ENCODE peak calls at places on chromosomes 13 and 19, in five cellular contexts. R is IMR-90, B is fibroblast of lung, C is GM23248, F is keratinocyte. M is an unnamed sample. For H4K20me1, the result is how much of the 10 kb centered on the place peaks cover.

GRCh38 chr19:54418030-54418929 is 3.0 kb downstream of the TTYH1 start:
- DNase-seq in R (peak), F (no peak), C (peak), B (no peak), M (no peak)

GRCh38 chr13:95474992-95475391 is 77.5 kb upstream of the CLDN10 start:
- DNase-seq in C (no peak), B (no peak), F (no peak), R (no peak), M (no peak)

GRCh38 chr19:54287456-54287855 is 6.5 kb upstream of the LILRB2 start:
- DNase-seq in C (peak), F (no peak), B (peak), R (peak), M (no peak)

GRCh38 chr13:30479154-30479553 is 13.4 kb upstream of the HMGB1 start:
- DNase-seq in R (no peak), F (no peak), C (no peak), B (no peak), M (no peak)

GRCh38 chr19:54035215-54036178 is 28.2 kb downstream of the VSTM1 start:
- DNase-seq in R (peak), B (peak), C (peak), F (no peak), M (peak)

GRCh38 chr13:39364797-39365468 is 238.1 kb downstream of the LHFPL6 start:
- DNase-seq in R (peak), C (peak), B (no peak), F (no peak), M (peak)

GRCh38 chr13:26022538-26023292 is 29.1 kb downstream of the SHISA2 start:
- DNase-seq in R (peak), B (peak), F (no peak), C (peak), M (peak)

GRCh38 chr13:101835920-101836319 is 383.4 kb downstream of the ITGBL1 start:
- DNase-seq in R (no peak), C (no peak), F (no peak), B (no peak), M (no peak)

GRCh38 chr19:4575267-4575793 is 15.8 kb upstream of the SEMA6B start:
- DNase-seq in C (peak), F (peak), R (peak), B (peak), M (peak)

GRCh38 chr13:111210082-111210481 is 95.0 kb downstream of the ARHGEF7 start:
- DNase-seq in B (no peak), F (no peak), R (no peak), C (no peak), M (no peak)

GRCh38 chr19:12052571-12053169 is at the start of gene ZNF878:
- DNase-seq in B (peak), R (peak), C (peak), F (no peak), M (peak)

GRCh38 chr13:98482476-98483444 is 94.1 kb downstream of the STK24 start:
- DNase-seq in R (peak), B (peak), C (peak), F (no peak), M (peak)

GRCh38 chr13:110397445-110397844 is 90.4 kb downstream of the COL4A2 start:
- DNase-seq in C (peak), B (peak), F (no peak), R (peak), M (peak)

GRCh38 chr19:8108560-8109445 is 40.6 kb downstream of the FBN3 start:
- DNase-seq in C (no peak), F (no peak), B (no peak), R (no peak), M (no peak)

GRCh38 chr13:53200498-53201453 is 172.2 kb downstream of the OLFM4 start:
- DNase-seq in C (peak), B (peak), R (peak), F (no peak), M (no peak)

GRCh38 chr19:51488491-51488890 is 10.2 kb downstream of the CEACAM18 start:
- DNase-seq in B (no peak), R (no peak), F (no peak), C (no peak), M (no peak)

GRCh38 chr19:29831041-29831548 is 19.3 kb downstream of the CCNE1 start:
- DNase-seq in F (peak), B (no peak), R (no peak), C (peak), M (peak)

GRCh38 chr13:109274188-109274821 is 512.1 kb downstream of the IRS2 start:
- DNase-seq in R (peak), C (peak), B (peak), F (no peak), M (peak)

GRCh38 chr19:4007836-4008539 is 452 bp downstream of the PIAS4 start:
- DNase-seq in F (no peak), R (no peak), C (peak), B (no peak), M (no peak)

GRCh38 chr13:110340812-110341444 is 33.8 kb downstream of the COL4A2 start:
- DNase-seq in R (peak), B (peak), F (no peak), C (peak), M (peak)

GRCh38 chr13:23866420-23867026 is 22.7 kb downstream of the MIPEP start:
- DNase-seq in R (peak), B (peak), F (no peak), C (no peak), M (no peak)

GRCh38 chr19:50191270-50191669 is 12.2 kb upstream of the MYH14 start:
- DNase-seq in F (no peak), B (peak), C (no peak), R (no peak), M (no peak)

GRCh38 chr13:29505950-29506349 is 89.5 kb downstream of the SLC7A1 start:
- DNase-seq in R (no peak), B (no peak), C (no peak), F (no peak), M (no peak)

GRCh38 chr19:19315444-19315843 is 4.9 kb downstream of the SUGP1 start:
- DNase-seq in C (no peak), R (no peak), F (no peak), B (no peak), M (no peak)

GRCh38 chr19:45884682-45885555 is 1.0 kb downstream of the IRF2BP1 start:
- DNase-seq in C (peak), F (no peak), R (no peak), B (no peak), M (peak)

GRCh38 chr13:23707674-23708073 is 137.5 kb downstream of the TNFRSF19 start:
- DNase-seq in B (peak), R (peak), C (peak), F (no peak), M (no peak)

GRCh38 chr19:3249408-3249807 is 24.9 kb downstream of the CELF5 start:
- DNase-seq in C (no peak), F (no peak), B (no peak), R (no peak), M (no peak)

GRCh38 chr13:59746291-59746962 is 417.3 kb downstream of the DIAPH3 start:
- DNase-seq in R (peak), C (peak), F (no peak), B (peak), M (peak)

GRCh38 chr19:41940443-41941409 is 12.5 kb upstream of the ERFL start:
- DNase-seq in R (no peak), F (no peak), C (peak), B (no peak), M (no peak)

GRCh38 chr13:98033277-98034247 is 80.1 kb downstream of the IPO5 start:
- DNase-seq in F (no peak), R (peak), C (peak), B (peak), M (peak)

GRCh38 chr19:17727843-17728242 is 8.6 kb downstream of the MAP1S start:
- DNase-seq in F (no peak), C (no peak), R (no peak), B (no peak), M (no peak)

GRCh38 chr13:70622785-70623184 is 514.5 kb upstream of the KLHL1 start:
- DNase-seq in C (no peak), B (no peak), R (no peak), F (no peak), M (no peak)

GRCh38 chr19:39166571-39167391 is 30.0 kb upstream of the NCCRP1 start:
- DNase-seq in B (peak), F (no peak), R (no peak), C (no peak), M (peak)

GRCh38 chr13:74251778-74252519 is 117.7 kb upstream of the KLF12 start:
- DNase-seq in F (peak), R (no peak), C (peak), B (peak), M (peak)

GRCh38 chr19:52453324-52454094 is at the start of gene ZNF578:
- DNase-seq in C (peak), F (no peak), B (peak), R (peak), M (peak)

GRCh38 chr19:55462722-55463121 is 1.3 kb upstream of the ISOC2 start:
- DNase-seq in B (no peak), F (no peak), C (no peak), R (no peak), M (no peak)
- H3K4me2 ChIP-seq in B (no peak), F (peak), C (peak), R (no peak), M (no peak)

DNA sequence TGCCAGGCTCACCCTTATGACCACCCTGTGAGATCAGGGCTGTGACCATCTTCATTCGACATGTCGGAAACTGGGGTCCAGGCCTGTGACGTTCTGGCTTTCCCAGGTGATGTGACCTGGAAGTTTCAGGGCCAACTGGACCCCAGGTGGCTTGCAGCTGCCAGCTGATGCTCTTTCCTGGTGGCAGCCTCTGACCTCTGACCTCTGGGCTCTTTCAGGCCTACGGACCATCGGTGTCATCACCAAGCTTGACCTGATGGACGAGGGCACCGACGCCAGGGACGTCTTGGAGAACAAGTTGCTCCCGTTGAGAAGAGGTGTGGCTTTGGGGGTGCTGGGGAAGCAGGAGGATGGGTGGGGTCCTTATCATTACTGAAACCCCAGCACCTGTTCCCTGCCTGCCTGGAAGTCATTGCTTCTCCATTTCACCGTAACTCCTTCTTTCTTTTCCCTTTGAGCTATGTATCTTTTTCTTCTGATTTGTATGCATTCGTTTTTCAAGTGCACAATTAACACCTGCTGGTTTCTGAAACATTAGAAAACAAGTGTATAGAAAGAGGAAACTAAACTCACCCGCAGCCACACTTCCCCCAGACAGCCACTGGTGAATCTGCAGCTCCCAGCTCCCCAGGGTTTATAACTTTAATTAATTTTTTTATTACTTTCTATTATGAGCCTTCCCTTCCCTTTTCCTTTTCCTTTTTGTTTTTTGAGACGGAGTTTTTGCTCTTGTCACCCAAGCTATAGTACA is 58.9 kb downstream of the TMED1 start:
- DNase-seq in C (no peak), R (no peak), F (no peak), B (no peak), M (no peak)
- H2AFZ ChIP-seq in C (no peak), R (no peak), F (no peak), B (no peak), M (no peak)

GRCh38 chr19:1000591-1001537 is 645 bp downstream of the GRIN3B start:
- DNase-seq in C (no peak), F (no peak), B (no peak), R (no peak), M (no peak)

GRCh38 chr19:1000095-1000494 is at the start of gene GRIN3B:
- DNase-seq in R (peak), B (peak), C (peak), F (no peak), M (peak)

GRCh38 chr19:996051-996838 is 4.0 kb upstream of the GRIN3B start:
- DNase-seq in F (no peak), R (peak), C (peak), B (peak), M (peak)

GRCh38 chr19:999379-999719 is 870 bp upstream of the GRIN3B start:
- DNase-seq in F (no peak), R (no peak), C (no peak), B (no peak), M (no peak)

DNA sequence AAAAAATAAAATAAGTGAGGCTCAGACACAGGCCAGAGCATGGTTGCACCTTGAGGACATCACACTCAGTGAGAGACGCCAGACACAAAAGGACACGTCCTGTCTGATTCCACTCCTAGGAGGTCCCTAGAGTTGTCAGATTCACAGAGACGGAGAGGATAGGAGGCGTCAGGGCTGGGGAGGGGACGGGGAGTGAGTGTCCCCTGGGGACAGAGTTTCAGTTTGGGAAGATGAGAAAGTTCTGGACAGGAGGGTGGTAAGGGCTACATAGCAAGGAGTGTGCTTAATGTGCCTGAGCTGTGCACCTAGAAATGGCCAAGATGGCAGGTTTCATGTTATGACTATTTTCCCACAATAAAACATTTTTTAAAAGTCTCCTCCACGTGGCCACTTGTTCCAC is 2.2 kb upstream of the GRIN3B start:
- DNase-seq in B (no peak), R (no peak), C (no peak), F (no peak), M (no peak)
- H4K20me1 ChIP-seq in B (under half), R (under half), C (under half), F (under half), M (under half)

DNA sequence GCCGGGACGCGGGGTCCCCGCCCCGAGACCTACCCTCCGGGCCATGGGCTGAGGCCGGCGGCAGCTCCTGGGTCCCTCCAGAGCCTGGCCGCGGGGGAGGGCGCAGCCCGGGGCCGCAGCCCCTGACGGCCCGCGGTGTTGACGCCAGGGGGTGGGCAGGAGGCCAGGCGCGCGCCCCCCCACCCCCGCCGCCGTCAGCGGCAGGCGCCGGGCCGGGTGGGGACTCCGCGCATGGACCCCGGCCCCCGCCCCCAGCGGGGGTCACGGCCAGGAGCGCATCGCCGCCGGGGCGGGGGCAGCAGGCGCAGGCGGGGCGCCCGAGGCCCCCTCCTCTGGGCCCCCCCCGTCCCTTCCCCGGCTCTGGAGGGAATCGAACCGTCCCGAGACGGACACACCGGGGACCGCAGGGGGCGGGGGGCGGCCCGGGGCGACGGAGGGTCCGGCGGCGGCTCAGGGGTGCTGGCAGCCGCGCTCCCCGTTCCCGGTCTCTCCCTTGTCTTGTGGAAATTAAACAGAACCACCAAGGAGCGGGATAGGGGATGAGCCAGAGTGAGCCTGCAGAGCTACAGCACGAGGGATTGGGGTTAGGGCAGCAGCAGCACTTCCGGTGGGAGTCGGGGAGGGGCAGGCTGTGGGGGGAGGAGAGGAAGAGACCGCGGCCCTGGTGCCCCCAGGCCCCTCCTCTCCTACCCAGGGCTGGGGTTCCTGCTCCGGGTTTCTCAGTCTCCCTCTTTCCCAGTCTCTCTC is at the start of gene MEIS3:
- DNase-seq in C (peak), F (no peak), R (no peak), B (no peak), M (no peak)
- H3K4me2 ChIP-seq in C (peak), F (peak), R (peak), B (peak), M (peak)

GRCh38 chr19:1671716-1672037 is 19.3 kb upstream of the TCF3 start:
- DNase-seq in B (no peak), C (no peak), R (no peak), F (no peak), M (no peak)
- H2AFZ ChIP-seq in B (no peak), C (peak), R (no peak), F (no peak), M (peak)

GRCh38 chr19:6241056-6241455 is 38.7 kb downstream of the MLLT1 start:
- DNase-seq in R (no peak), F (no peak), C (no peak), B (no peak), M (no peak)
- H4K20me1 ChIP-seq in R (half or more), F (under half), C (under half), B (under half), M (under half)

GRCh38 chr19:16153582-16154336 is 10.3 kb downstream of the HSH2D start:
- DNase-seq in R (no peak), C (peak), B (no peak), F (no peak), M (no peak)

GRCh38 chr19:16144216-16144581 is 714 bp downstream of the HSH2D start:
- DNase-seq in C (no peak), R (no peak), B (no peak), F (no peak), M (no peak)

GRCh38 chr19:16143399-16144215 is at the start of gene HSH2D:
- DNase-seq in F (no peak), C (no peak), B (no peak), R (no peak), M (peak)

GRCh38 chr19:16146112-16146511 is 2.6 kb downstream of the HSH2D start:
- DNase-seq in R (no peak), C (no peak), B (no peak), F (no peak), M (no peak)

GRCh38 chr19:16148443-16149045 is 5.1 kb downstream of the HSH2D start:
- DNase-seq in R (no peak), B (no peak), C (no peak), F (no peak), M (no peak)
- H3K4me2 ChIP-seq in R (no peak), B (no peak), C (no peak), F (no peak), M (no peak)

GRCh38 chr13:77800219-77800618 is 102.7 kb downstream of the SLAIN1 start:
- DNase-seq in B (no peak), C (peak), R (no peak), F (no peak), M (no peak)
- H2AFZ ChIP-seq in B (no peak), C (no peak), R (no peak), F (no peak), M (no peak)

GRCh38 chr13:47837104-47837880 is 163.8 kb downstream of the SUCLA2 start:
- DNase-seq in B (no peak), F (no peak), R (no peak), C (no peak), M (no peak)

GRCh38 chr13:47831265-47831664 is 169.8 kb downstream of the SUCLA2 start:
- DNase-seq in F (no peak), C (peak), R (peak), B (peak), M (peak)

GRCh38 chr13:47832458-47832972 is 168.6 kb downstream of the SUCLA2 start:
- DNase-seq in B (no peak), F (no peak), R (no peak), C (no peak), M (no peak)

GRCh38 chr13:47837906-47838305 is 163.2 kb downstream of the SUCLA2 start:
- DNase-seq in B (no peak), F (no peak), C (no peak), R (no peak), M (no peak)

GRCh38 chr13:47835470-47836228 is 165.4 kb downstream of the SUCLA2 start:
- DNase-seq in F (no peak), B (no peak), R (no peak), C (no peak), M (no peak)
- H4K20me1 ChIP-seq in F (under half), B (under half), R (under half), C (under half), M (under half)

GRCh38 chr13:113468461-113469147 is 15.3 kb upstream of the ADPRHL1 start:
- DNase-seq in F (no peak), B (no peak), R (no peak), C (no peak), M (no peak)

GRCh38 chr13:113468029-113468428 is 14.7 kb upstream of the ADPRHL1 start:
- DNase-seq in F (no peak), R (no peak), B (no peak), C (no peak), M (no peak)

GRCh38 chr13:113470073-113470472 is 16.8 kb upstream of the ADPRHL1 start:
- DNase-seq in C (no peak), B (no peak), F (no peak), R (no peak), M (no peak)

GRCh38 chr13:113471844-113472243 is 18.6 kb upstream of the ADPRHL1 start:
- DNase-seq in F (no peak), B (no peak), R (no peak), C (no peak), M (no peak)

DNA sequence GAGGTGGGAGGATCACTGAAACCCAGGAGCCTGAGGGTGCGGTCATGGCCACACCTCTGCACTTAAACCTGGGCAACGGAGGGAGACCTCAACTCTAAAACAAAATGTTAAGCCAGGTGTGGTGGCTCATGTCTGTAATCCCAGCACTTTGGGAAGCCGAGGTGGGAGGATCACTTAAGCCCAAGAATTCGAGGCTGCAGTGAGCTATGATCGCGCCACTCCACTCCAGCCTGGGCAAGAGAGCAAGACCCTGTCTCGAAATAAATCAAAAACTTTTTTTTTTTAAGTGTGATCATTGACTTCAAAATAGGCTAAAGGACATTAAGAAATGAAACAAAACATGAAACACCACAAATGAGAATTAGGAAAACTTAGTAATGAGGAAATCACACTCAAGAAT is 16.3 kb upstream of the ADPRHL1 start:
- DNase-seq in F (no peak), R (no peak), B (no peak), C (no peak), M (no peak)
- H3K4me2 ChIP-seq in F (no peak), R (no peak), B (no peak), C (no peak), M (no peak)

M was measured in mammary epithelial cell.